ENCODE peak calls at places on chromosome 13, in four cellular contexts. N is K562, D is HepG2, L is HCT116. F is an unnamed sample.

GRCh38 chr13:37531054-37531453 is 67.5 kb downstream of the POSTN start:
- DNase-seq in N (no peak), D (no peak), L (no peak), F (no peak)

GRCh38 chr13:95641961-95642621 is 2.4 kb downstream of the DZIP1 start:
- DNase-seq in N (no peak), D (peak; percentile 44), L (no peak), F (no peak)

GRCh38 chr13:73520566-73521290 is 461.9 kb downstream of the KLF5 start:
- DNase-seq in N (no peak), D (no peak), L (no peak), F (no peak)

GRCh38 chr13:38819053-38819452 is 132.2 kb downstream of the FREM2 start:
- DNase-seq in N (no peak), D (no peak), L (no peak), F (no peak)

GRCh38 chr13:104809483-104809882 is 1726.0 kb downstream of the EFNB2 start:
- DNase-seq in N (no peak), D (no peak), L (no peak), F (no peak)

GRCh38 chr13:99267927-99268326 is 9.7 kb upstream of the GPR18 start:
- DNase-seq in N (peak; percentile 40), D (no peak), L (no peak), F (no peak)

GRCh38 chr13:90732049-90732448 is 615.4 kb upstream of the MIR17HG start:
- DNase-seq in N (no peak), D (peak; percentile 3), L (no peak), F (no peak)

GRCh38 chr13:111341886-111342285 is 21.4 kb downstream of the TEX29 start:
- DNase-seq in N (no peak), D (no peak), L (no peak), F (no peak)

GRCh38 chr13:73816702-73817101 is 317.5 kb downstream of the KLF12 start:
- DNase-seq in N (no peak), D (no peak), L (peak; percentile 2), F (no peak)

GRCh38 chr13:39536274-39536673 is 66.7 kb downstream of the LHFPL6 start:
- DNase-seq in N (no peak), D (no peak), L (no peak), F (no peak)

GRCh38 chr13:39406688-39407087 is 196.3 kb downstream of the LHFPL6 start:
- DNase-seq in N (peak; percentile 6), D (no peak), L (no peak), F (no peak)

GRCh38 chr13:100131863-100132574 is 43.1 kb downstream of the PCCA start:
- DNase-seq in N (peak; percentile 45), D (peak; percentile 32), L (peak; percentile 45), F (peak; percentile 43)

GRCh38 chr13:111658150-111659100 is 338.0 kb downstream of the TEX29 start:
- DNase-seq in N (no peak), D (no peak), L (no peak), F (no peak)

GRCh38 chr13:80341098-80341701 is at the start of gene SPRY2:
- DNase-seq in N (peak; percentile 67), D (peak; percentile 94), L (peak; percentile 68), F (peak; percentile 74)

GRCh38 chr13:110125613-110126272 is 181.2 kb downstream of the COL4A1 start:
- DNase-seq in N (no peak), D (no peak), L (no peak), F (no peak)

GRCh38 chr13:110124201-110124600 is 182.8 kb downstream of the COL4A1 start:
- DNase-seq in N (no peak), D (no peak), L (no peak), F (no peak)

GRCh38 chr13:110125157-110125556 is 181.8 kb downstream of the COL4A1 start:
- DNase-seq in N (no peak), D (no peak), L (no peak), F (no peak)

GRCh38 chr13:110121312-110122083 is 185.5 kb downstream of the COL4A1 start:
- DNase-seq in N (no peak), D (no peak), L (no peak), F (no peak)

GRCh38 chr13:110123041-110123809 is 183.7 kb downstream of the COL4A1 start:
- DNase-seq in N (no peak), D (no peak), L (no peak), F (no peak)
- TF ChIP-seq TCF7L2 in N (no peak), D (no peak), L (no peak), F (no peak)

DNA sequence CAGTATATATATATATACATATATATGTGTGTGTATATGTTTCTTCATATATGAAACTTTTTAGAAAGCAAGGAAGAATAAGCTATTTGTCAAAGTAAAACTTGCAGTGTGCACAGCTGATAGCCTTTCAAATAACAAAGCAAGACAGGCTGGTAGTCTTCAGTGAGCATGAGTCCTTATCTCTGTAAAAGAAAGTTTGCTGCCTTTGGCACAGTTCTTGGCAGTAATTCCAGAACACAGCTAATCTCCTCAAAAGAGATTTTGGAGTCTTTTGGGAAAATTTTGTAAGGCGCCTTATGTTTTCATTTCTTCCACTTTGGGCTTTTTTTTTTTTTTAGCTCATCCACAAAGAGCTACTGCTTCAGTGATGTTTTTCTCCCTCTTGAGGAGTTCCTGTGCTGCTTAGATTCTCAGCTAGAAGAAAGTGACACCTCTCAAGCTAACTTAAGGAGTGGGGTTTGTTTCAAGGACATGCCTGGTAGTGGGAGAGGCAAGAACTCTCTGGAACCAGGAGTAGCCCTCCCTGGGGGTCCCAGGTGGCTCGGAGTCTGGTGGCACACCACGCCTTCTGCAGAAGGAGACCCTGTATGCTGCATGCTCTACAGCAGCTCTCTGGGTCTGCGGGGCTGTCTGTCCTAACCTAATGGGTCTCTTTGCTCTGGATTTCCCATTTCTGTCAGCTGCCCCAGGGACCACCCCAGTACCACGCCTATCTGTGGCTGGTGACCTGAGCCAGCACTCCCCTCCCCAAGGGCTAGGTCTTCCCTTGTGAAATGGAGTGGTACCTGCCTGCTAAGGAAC is 58.8 kb downstream of the TNFRSF19 start:
- DNase-seq in N (no peak), D (no peak), L (no peak), F (no peak)
- H3K4me1 ChIP-seq in N (no peaks in the 10 kb centered on the region), D (peaks cover 80% of the 10 kb centered on the region), L (no peaks in the 10 kb centered on the region), F (no peaks in the 10 kb centered on the region)

DNA sequence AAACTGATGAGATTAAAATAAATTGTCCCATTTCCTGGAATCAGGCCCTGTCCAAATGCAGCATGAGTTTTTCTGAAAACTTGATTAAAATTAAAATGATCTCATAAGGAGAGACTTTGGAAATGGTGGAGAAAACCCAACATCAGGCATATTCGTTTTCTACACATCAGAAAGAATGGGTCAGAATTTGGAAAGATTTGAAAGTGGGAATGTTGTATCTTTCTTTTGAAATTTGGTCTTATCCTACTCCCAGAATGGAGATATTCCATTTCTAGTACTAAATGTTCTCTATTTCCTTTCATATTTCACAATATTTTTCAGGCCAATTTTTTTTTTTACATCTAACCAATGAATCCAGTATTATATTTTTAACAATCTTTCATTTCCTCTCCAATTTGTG is 223.9 kb upstream of the RXFP2 start:
- DNase-seq in N (no peak), D (no peak), L (no peak), F (no peak)
- H3K4me3 ChIP-seq in N (no peak overlapping the region), D (no peak overlapping the region), L (no peak overlapping the region), F (no peak overlapping the region)

DNA sequence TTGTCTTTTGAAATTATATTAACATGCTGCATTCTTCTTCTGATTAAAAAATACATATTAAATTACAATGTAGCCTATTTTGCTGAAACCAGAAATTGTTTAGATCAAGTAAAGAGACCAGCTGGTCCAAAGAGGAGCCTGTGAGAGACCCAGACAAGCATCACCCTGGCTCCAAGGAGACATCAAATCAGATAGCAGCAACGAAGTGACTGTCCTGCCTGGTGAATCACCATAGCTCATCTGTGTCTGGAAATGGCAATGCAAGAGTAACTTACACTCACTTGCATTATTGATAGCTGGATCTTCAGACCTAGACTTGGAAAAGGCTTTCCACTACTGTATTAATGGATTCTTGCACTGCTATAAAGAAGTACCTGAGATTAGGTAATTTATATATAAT is 169.1 kb downstream of the KCTD12 start:
- DNase-seq in N (no peak), D (no peak), L (no peak), F (no peak)
- TF ChIP-seq TCF7L2 in N (no peak), D (no peak), L (no peak), F (no peak)

GRCh38 chr13:69204620-69205019 is 903.0 kb upstream of the ATXN8OS start:
- DNase-seq in N (no peak), D (no peak), L (no peak), F (no peak)

GRCh38 chr13:69194130-69194529 is 913.5 kb upstream of the ATXN8OS start:
- DNase-seq in N (no peak), D (no peak), L (no peak), F (no peak)

GRCh38 chr13:69199664-69200063 is 908.0 kb upstream of the ATXN8OS start:
- DNase-seq in N (no peak), D (no peak), L (no peak), F (no peak)

DNA sequence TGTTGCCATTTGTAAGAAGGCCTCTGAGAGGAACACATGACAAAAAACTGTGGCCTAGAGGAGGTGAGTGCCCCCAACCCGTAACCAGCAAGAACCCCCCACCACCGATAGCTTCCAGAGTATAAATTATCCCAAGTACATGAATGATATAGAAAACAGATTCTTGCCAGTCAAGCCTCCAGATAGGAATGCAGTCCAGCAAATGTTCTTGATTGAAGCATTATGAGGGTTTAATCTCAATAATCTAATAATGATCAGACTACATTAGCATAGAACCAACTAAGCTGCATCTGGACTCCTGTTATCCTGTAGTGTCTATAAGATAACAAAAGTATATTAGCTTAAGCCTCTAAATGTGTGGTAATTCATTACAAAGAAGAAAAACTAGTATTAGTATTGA is 908.9 kb upstream of the ATXN8OS start:
- DNase-seq in N (no peak), D (no peak), L (no peak), F (no peak)
- H3K4me1 ChIP-seq in N (no peaks in the 10 kb centered on the region), D (no peaks in the 10 kb centered on the region), L (no peaks in the 10 kb centered on the region), F (no peaks in the 10 kb centered on the region)

GRCh38 chr13:49026851-49027250 is 51.1 kb downstream of the FNDC3A start:
- DNase-seq in N (no peak), D (no peak), L (no peak), F (no peak)

GRCh38 chr13:49029570-49029969 is 53.9 kb downstream of the FNDC3A start:
- DNase-seq in N (no peak), D (no peak), L (no peak), F (no peak)
- H3K4me3 ChIP-seq in N (no peak overlapping the region), D (no peak overlapping the region), L (no peak overlapping the region), F (no peak overlapping the region)

GRCh38 chr13:93794197-93794885 is 567.7 kb downstream of the GPC6 start:
- DNase-seq in N (no peak), D (no peak), L (no peak), F (no peak)

GRCh38 chr13:93800342-93800741 is 573.7 kb downstream of the GPC6 start:
- DNase-seq in N (no peak), D (no peak), L (no peak), F (no peak)

GRCh38 chr13:93797463-93797862 is 570.9 kb downstream of the GPC6 start:
- DNase-seq in N (no peak), D (no peak), L (no peak), F (no peak)
- TF ChIP-seq TCF7L2 in N (no peak), D (no peak), L (no peak), F (no peak)

DNA sequence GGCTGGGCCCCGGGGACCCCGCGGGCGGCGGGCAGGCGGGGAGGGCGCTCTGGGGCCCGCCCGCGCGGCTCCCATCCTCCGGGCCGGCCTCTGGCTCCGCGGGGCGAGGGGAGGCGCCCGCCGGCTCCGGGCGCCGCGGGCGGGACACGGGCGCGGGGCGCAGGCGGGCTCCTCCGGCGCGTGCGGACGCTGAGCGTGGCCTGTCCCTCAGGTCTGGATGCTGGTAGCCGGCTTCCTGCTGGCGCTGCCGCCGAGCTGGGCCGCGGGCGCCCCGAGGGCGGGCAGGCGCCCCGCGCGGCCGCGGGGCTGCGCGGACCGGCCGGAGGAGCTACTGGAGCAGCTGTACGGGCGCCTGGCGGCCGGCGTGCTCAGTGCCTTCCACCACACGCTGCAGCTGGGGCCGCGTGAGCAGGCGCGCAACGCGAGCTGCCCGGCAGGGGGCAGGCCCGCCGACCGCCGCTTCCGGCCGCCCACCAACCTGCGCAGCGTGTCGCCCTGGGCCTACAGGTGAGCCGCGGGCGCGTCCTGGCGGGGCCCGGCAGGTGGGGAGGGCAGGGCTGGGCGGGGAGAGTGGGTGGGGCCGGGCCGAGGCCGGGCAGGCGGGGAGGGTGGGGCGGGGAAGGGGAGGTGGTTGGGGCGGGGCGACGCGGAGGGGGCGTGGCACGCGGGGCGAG is 423 bp downstream of the IL17D start:
- DNase-seq in N (peak; percentile 91), D (peak; percentile 58), L (peak; percentile 66), F (no peak)
- H3K4me1 ChIP-seq in N (peaks cover 4% of the 10 kb centered on the region), D (peaks cover 37% of the 10 kb centered on the region), L (peaks cover 3% of the 10 kb centered on the region), F (no peaks in the 10 kb centered on the region)

F was measured in Panc1.